ENCODE peak calls at places on chromosomes 1 and 21, in five cellular contexts. One of them, this sample, is unnamed.

GRCh38 chr1:6033986-6034749 is 11.5 kb upstream of the KCNAB2 start:
- DNase-seq in LoVo: no peak
- DNase-seq in neural progenitor cell: peak
- DNase-seq in HEK293T: peak
- DNase-seq in NCI-H345: peak
- DNase-seq in this sample: no peak

GRCh38 chr1:27005648-27006496 is 6.8 kb downstream of the TENT5B start:
- DNase-seq in LoVo: no peak
- DNase-seq in neural progenitor cell: no peak
- DNase-seq in HEK293T: no peak
- DNase-seq in NCI-H345: no peak
- DNase-seq in this sample: no peak

GRCh38 chr1:227921461-227922185 is 26.1 kb downstream of the WNT9A start:
- DNase-seq in LoVo: no peak
- DNase-seq in neural progenitor cell: no peak
- DNase-seq in HEK293T: no peak
- DNase-seq in NCI-H345: no peak
- DNase-seq in this sample: no peak

GRCh38 chr1:119646521-119647227 is 1.4 kb downstream of the ZNF697 start:
- DNase-seq in LoVo: no peak
- DNase-seq in neural progenitor cell: peak
- DNase-seq in HEK293T: peak
- DNase-seq in NCI-H345: no peak
- DNase-seq in this sample: no peak

GRCh38 chr1:6273380-6273891 is 12.5 kb upstream of the GPR153 start:
- DNase-seq in LoVo: no peak
- DNase-seq in neural progenitor cell: peak
- DNase-seq in HEK293T: no peak
- DNase-seq in NCI-H345: no peak
- DNase-seq in this sample: no peak

GRCh38 chr1:244835276-244836134 is at the start of gene COX20:
- DNase-seq in LoVo: peak
- DNase-seq in neural progenitor cell: peak
- DNase-seq in HEK293T: peak
- DNase-seq in NCI-H345: peak
- DNase-seq in this sample: peak

GRCh38 chr1:111565957-111566356 is 53.6 kb upstream of the RAP1A start:
- DNase-seq in LoVo: no peak
- DNase-seq in neural progenitor cell: no peak
- DNase-seq in HEK293T: no peak
- DNase-seq in NCI-H345: no peak
- DNase-seq in this sample: no peak

GRCh38 chr21:29656504-29657227 is 283.1 kb downstream of the GRIK1 start:
- DNase-seq in LoVo: peak
- DNase-seq in neural progenitor cell: no peak
- DNase-seq in HEK293T: no peak
- DNase-seq in NCI-H345: no peak
- DNase-seq in this sample: no peak

GRCh38 chr1:53127546-53127945 is 14.9 kb downstream of the SLC1A7 start:
- DNase-seq in LoVo: no peak
- DNase-seq in neural progenitor cell: no peak
- DNase-seq in HEK293T: no peak
- DNase-seq in NCI-H345: no peak
- DNase-seq in this sample: no peak

GRCh38 chr1:94883688-94884087 is 43.2 kb downstream of the CNN3 start:
- DNase-seq in LoVo: no peak
- DNase-seq in neural progenitor cell: no peak
- DNase-seq in HEK293T: no peak
- DNase-seq in NCI-H345: peak
- DNase-seq in this sample: no peak

GRCh38 chr21:42263591-42264131 is 44.7 kb downstream of the ABCG1 start:
- DNase-seq in LoVo: no peak
- DNase-seq in neural progenitor cell: peak
- DNase-seq in HEK293T: no peak
- DNase-seq in NCI-H345: no peak
- DNase-seq in this sample: no peak

GRCh38 chr1:226634156-226634588 is 85.6 kb downstream of the STUM start:
- DNase-seq in LoVo: peak
- DNase-seq in neural progenitor cell: peak
- DNase-seq in HEK293T: peak
- DNase-seq in NCI-H345: peak
- DNase-seq in this sample: no peak

GRCh38 chr1:26983863-26984262 is 9.6 kb upstream of the TRNP1 start:
- DNase-seq in LoVo: no peak
- DNase-seq in neural progenitor cell: no peak
- DNase-seq in HEK293T: no peak
- DNase-seq in NCI-H345: no peak
- DNase-seq in this sample: no peak

GRCh38 chr1:214022810-214023425 is 35.1 kb downstream of the PROX1 start:
- DNase-seq in LoVo: no peak
- DNase-seq in neural progenitor cell: no peak
- DNase-seq in HEK293T: no peak
- DNase-seq in NCI-H345: no peak
- DNase-seq in this sample: no peak

GRCh38 chr1:27598902-27599528 is 4.9 kb downstream of the AHDC1 start:
- DNase-seq in LoVo: no peak
- DNase-seq in neural progenitor cell: peak
- DNase-seq in HEK293T: no peak
- DNase-seq in NCI-H345: peak
- DNase-seq in this sample: no peak